ENCODE peak calls at places on chromosomes 2 and 18, in six cellular contexts. W, I, P, V, X and M are unnamed samples.

GRCh38 chr2:168770796-168771195 is 31.6 kb upstream of the NOSTRIN start:
- DNase-seq in W (no peak), I (no peak), P (no peak), V (no peak), X (peak; percentile 72), M (no peak)

GRCh38 chr2:77270433-77270832 is 251.7 kb downstream of the LRRTM4 start:
- DNase-seq in W (no peak), I (no peak), P (no peak), V (no peak), X (no peak), M (peak; percentile 43)

GRCh38 chr2:217356795-217357194 is 496.9 kb upstream of the TNP1 start:
- DNase-seq in W (no peak), I (no peak), P (no peak), V (no peak), X (no peak), M (no peak)

GRCh38 chr2:36329251-36329650 is 26.3 kb upstream of the CRIM1 start:
- DNase-seq in W (no peak), I (no peak), P (no peak), V (no peak), X (no peak), M (no peak)

GRCh38 chr2:160427629-160428424 is 65.8 kb downstream of the RBMS1 start:
- DNase-seq in W (no peak), I (no peak), P (no peak), V (no peak), X (peak; percentile 57), M (peak; percentile 84)

GRCh38 chr2:49978341-49978740 is 824.0 kb upstream of the FSHR start:
- DNase-seq in W (no peak), I (no peak), P (no peak), V (no peak), X (no peak), M (no peak)

GRCh38 chr18:50281972-50282520 is 723 bp upstream of the MBD1 start:
- DNase-seq in W (no peak), I (no peak), P (no peak), V (no peak), X (no peak), M (no peak)

GRCh38 chr2:115386465-115386864 is 944.0 kb downstream of the DPP10 start:
- DNase-seq in W (no peak), I (no peak), P (no peak), V (no peak), X (no peak), M (no peak)

GRCh38 chr18:3773303-3773702 is 323.3 kb downstream of the TGIF1 start:
- DNase-seq in W (no peak), I (no peak), P (no peak), V (no peak), X (no peak), M (no peak)

GRCh38 chr2:79638410-79638809 is 125.6 kb downstream of the CTNNA2 start:
- DNase-seq in W (no peak), I (no peak), P (no peak), V (no peak), X (no peak), M (no peak)

GRCh38 chr2:171745141-171745540 is 57.9 kb downstream of the DYNC1I2 start:
- DNase-seq in W (no peak), I (no peak), P (no peak), V (no peak), X (no peak), M (no peak)

GRCh38 chr18:48888681-48889080 is 62.1 kb downstream of the SMAD7 start:
- DNase-seq in W (no peak), I (no peak), P (no peak), V (no peak), X (no peak), M (no peak)

GRCh38 chr18:76684265-76684664 is 138.1 kb upstream of the ZNF236 start:
- DNase-seq in W (no peak), I (no peak), P (no peak), V (no peak), X (no peak), M (no peak)

GRCh38 chr2:143850084-143850483 is 669.8 kb downstream of the ZEB2 start:
- DNase-seq in W (no peak), I (no peak), P (no peak), V (no peak), X (no peak), M (peak; percentile 7)

GRCh38 chr2:200127852-200128251 is 172.5 kb downstream of the MAIP1 start:
- DNase-seq in W (no peak), I (no peak), P (peak; percentile 68), V (no peak), X (no peak), M (no peak)

GRCh38 chr2:181129654-181130053 is 149.2 kb downstream of the UBE2E3 start:
- DNase-seq in W (no peak), I (no peak), P (no peak), V (no peak), X (no peak), M (no peak)

GRCh38 chr18:24600076-24600654 is 139.7 kb downstream of the HRH4 start:
- DNase-seq in W (peak; percentile 3), I (peak; percentile 50), P (peak; percentile 40), V (no peak), X (peak; percentile 76), M (peak; percentile 60)

GRCh38 chr2:100981011-100981410 is 21.1 kb upstream of the RPL31 start:
- DNase-seq in W (no peak), I (no peak), P (no peak), V (no peak), X (no peak), M (no peak)

GRCh38 chr18:74598350-74599001 is 806 bp downstream of the ZNF407 start:
- DNase-seq in W (peak; percentile 31), I (peak; percentile 55), P (peak; percentile 60), V (no peak), X (no peak), M (peak; percentile 82)

GRCh38 chr2:111898703-111899514 is 502 bp downstream of the MERTK start:
- DNase-seq in W (no peak), I (no peak), P (no peak), V (no peak), X (peak; percentile 53), M (peak; percentile 79)
- TF ChIP-seq MYC in W (no peak), I (no peak), P (peak; percentile 58), V (no peak), X (no peak), M (no peak)

DNA sequence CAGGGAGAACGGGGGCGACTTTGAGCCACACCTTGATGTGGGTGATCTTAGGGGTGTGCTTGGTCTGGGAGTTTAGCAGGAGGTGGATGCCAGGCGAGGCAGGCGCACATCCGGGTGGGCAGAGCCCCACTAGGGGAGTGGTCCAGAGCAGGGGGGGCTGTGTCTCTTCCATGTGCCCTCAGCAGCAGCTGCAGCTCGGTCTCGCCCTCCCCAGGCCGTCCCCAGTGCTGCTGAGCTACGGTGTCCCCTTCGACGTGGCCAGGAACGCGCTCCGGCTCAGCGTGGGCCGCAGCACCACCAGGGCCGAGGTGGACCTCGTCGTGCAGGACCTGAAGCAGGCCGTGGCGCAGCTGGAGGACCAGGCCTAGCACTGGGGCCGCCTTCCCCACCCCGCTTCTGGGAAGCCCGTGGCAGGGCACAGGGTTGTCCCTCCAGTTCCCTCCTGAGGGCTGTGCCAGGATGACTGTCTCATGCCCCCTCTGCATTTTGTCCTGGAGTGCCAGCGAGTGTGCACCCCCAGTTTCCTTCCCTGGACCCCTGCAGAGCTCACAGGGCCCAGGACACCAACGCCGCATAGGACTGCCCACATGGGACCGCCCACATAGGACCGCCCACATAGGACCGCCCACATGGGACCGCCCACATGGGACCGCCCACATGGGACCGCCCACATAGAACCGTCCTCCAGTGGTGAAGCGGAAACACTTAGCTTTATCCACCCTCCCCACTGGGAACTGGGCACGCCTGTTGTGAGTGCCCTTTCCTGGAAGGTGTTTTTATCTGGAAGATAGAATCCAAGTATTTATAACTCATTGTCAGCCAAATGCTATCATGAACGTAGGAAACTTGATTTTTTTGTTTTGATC is 1.9 kb upstream of the ESPNL start:
- DNase-seq in W (peak; percentile 71), I (peak; percentile 87), P (no peak), V (no peak), X (peak; percentile 79), M (peak; percentile 75)
- TF ChIP-seq POLR2A in W (no peak), I (no peak), P (no peak), V (peak; percentile 24), X (peak; percentile 16), M (no peak)

GRCh38 chr2:44940053-44940494 is 1.4 kb upstream of the SIX3 start:
- DNase-seq in W (no peak), I (no peak), P (no peak), V (no peak), X (no peak), M (no peak)
- H3K4me3 ChIP-seq in W (no peak overlapping the region), I (no peak overlapping the region), P (no peak overlapping the region), V (no peak overlapping the region), X (no peak overlapping the region), M (no peak overlapping the region)

GRCh38 chr2:67798536-67799160 is 264.2 kb downstream of the C1D start:
- DNase-seq in W (no peak), I (no peak), P (no peak), V (no peak), X (peak; percentile 52), M (no peak)

GRCh38 chr2:67802296-67802695 is 260.5 kb downstream of the C1D start:
- DNase-seq in W (no peak), I (no peak), P (no peak), V (no peak), X (no peak), M (no peak)

GRCh38 chr2:67799889-67800288 is 262.9 kb downstream of the C1D start:
- DNase-seq in W (no peak), I (no peak), P (no peak), V (no peak), X (peak; percentile 24), M (no peak)

GRCh38 chr2:67802824-67803223 is 260.0 kb downstream of the C1D start:
- DNase-seq in W (no peak), I (no peak), P (no peak), V (no peak), X (no peak), M (no peak)

DNA sequence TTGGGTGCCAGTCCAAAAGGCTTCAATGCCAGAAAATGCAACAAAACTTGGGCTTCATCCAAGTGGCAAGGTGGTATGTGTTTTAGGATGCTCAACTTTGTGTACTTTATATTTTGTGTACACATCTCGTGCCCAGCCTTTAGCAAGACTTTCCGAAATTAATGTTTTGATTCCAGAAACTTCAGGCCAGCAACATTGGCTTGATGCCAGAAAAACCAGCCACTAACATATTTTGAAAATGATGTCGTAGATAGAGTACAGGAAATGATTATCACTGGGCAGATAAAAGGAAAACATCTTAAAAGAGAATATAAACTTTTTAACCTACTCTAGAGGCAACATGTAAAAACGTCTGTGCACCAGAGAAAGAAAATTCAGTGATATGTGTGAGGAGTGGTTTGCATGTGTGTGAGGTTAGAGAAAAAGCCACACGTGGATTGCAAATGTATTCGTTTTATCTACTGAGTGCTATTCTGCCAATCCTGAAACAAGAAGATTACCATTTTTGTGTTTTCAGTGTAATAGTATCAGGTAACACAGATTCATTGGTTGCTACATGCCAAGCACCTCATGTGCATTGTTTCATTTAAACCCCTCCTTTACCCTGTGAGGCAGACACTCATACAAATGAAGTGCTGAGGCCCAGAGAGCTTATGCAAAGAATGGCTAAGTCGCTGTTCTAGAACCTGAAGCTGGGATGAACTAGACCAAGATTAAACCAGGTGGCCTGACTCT is 264.8 kb downstream of the C1D start:
- DNase-seq in W (no peak), I (no peak), P (no peak), V (no peak), X (peak; percentile 58), M (no peak)
- TF ChIP-seq MYC in W (no peak), I (no peak), P (no peak), V (no peak), X (no peak), M (no peak)

GRCh38 chr2:172924070-172924469 is 151.6 kb upstream of the MAP3K20 start:
- DNase-seq in W (no peak), I (no peak), P (no peak), V (no peak), X (no peak), M (no peak)
- TF ChIP-seq POLR2A in W (no peak), I (no peak), P (no peak), V (no peak), X (no peak), M (no peak)